ENCODE peak calls at places on chromosomes 11 and 22, in eight cellular contexts. One of them, this sample, is unnamed.

GRCh38 chr22:20982563-20982882 is 426 bp downstream of the LZTR1 start:
- DNase-seq in astrocyte of the spinal cord: no peak
- DNase-seq in ovary: no peak
- DNase-seq in fibroblast of villous mesenchyme: no peak
- DNase-seq in HFF-Myc: no peak
- DNase-seq in astrocyte: no peak
- DNase-seq in AG04450: no peak
- DNase-seq in heart right ventricle: no peak
- DNase-seq in this sample: no peak

GRCh38 chr22:28817919-28818859 is 17.8 kb upstream of the XBP1 start:
- DNase-seq in fibroblast of villous mesenchyme: no peak
- DNase-seq in AG04450: no peak
- DNase-seq in ovary: no peak
- DNase-seq in astrocyte: no peak
- DNase-seq in astrocyte of the spinal cord: no peak
- DNase-seq in HFF-Myc: no peak
- DNase-seq in heart right ventricle: no peak
- DNase-seq in this sample: no peak

GRCh38 chr22:40666151-40666848 is 13.0 kb upstream of the MCHR1 start:
- DNase-seq in astrocyte of the spinal cord: no peak
- DNase-seq in heart right ventricle: no peak
- DNase-seq in HFF-Myc: no peak
- DNase-seq in fibroblast of villous mesenchyme: no peak
- DNase-seq in astrocyte: no peak
- DNase-seq in ovary: no peak
- DNase-seq in AG04450: no peak
- DNase-seq in this sample: peak; percentile 89

GRCh38 chr11:12238420-12238819 is 128.0 kb downstream of the MICAL2 start:
- DNase-seq in astrocyte: no peak
- DNase-seq in ovary: no peak
- DNase-seq in astrocyte of the spinal cord: no peak
- DNase-seq in HFF-Myc: no peak
- DNase-seq in AG04450: no peak
- DNase-seq in heart right ventricle: no peak
- DNase-seq in fibroblast of villous mesenchyme: no peak
- DNase-seq in this sample: peak; percentile 63

GRCh38 chr11:126410649-126411048 is 55.2 kb downstream of the ST3GAL4 start:
- DNase-seq in ovary: no peak
- DNase-seq in AG04450: no peak
- DNase-seq in astrocyte of the spinal cord: no peak
- DNase-seq in heart right ventricle: peak; percentile 77
- DNase-seq in astrocyte: peak; percentile 22
- DNase-seq in fibroblast of villous mesenchyme: no peak
- DNase-seq in HFF-Myc: no peak
- DNase-seq in this sample: peak; percentile 75

GRCh38 chr11:2262301-2263011 is 7.9 kb downstream of the ASCL2 start:
- DNase-seq in fibroblast of villous mesenchyme: no peak
- DNase-seq in heart right ventricle: no peak
- DNase-seq in astrocyte: no peak
- DNase-seq in HFF-Myc: no peak
- DNase-seq in AG04450: no peak
- DNase-seq in ovary: no peak
- DNase-seq in astrocyte of the spinal cord: no peak
- DNase-seq in this sample: no peak

GRCh38 chr11:103703437-103703836 is 333.0 kb upstream of the DDI1 start:
- DNase-seq in HFF-Myc: no peak
- DNase-seq in fibroblast of villous mesenchyme: no peak
- DNase-seq in AG04450: no peak
- DNase-seq in ovary: no peak
- DNase-seq in astrocyte: no peak
- DNase-seq in heart right ventricle: no peak
- DNase-seq in astrocyte of the spinal cord: no peak
- DNase-seq in this sample: no peak

GRCh38 chr22:31218565-31219262 is 6.6 kb downstream of the LIMK2 start:
- DNase-seq in ovary: no peak
- DNase-seq in heart right ventricle: no peak
- DNase-seq in fibroblast of villous mesenchyme: no peak
- DNase-seq in astrocyte: no peak
- DNase-seq in AG04450: no peak
- DNase-seq in HFF-Myc: no peak
- DNase-seq in astrocyte of the spinal cord: no peak
- DNase-seq in this sample: no peak

GRCh38 chr11:87083029-87083428 is 45.3 kb downstream of the TMEM135 start:
- DNase-seq in fibroblast of villous mesenchyme: no peak
- DNase-seq in heart right ventricle: no peak
- DNase-seq in astrocyte: no peak
- DNase-seq in HFF-Myc: no peak
- DNase-seq in AG04450: no peak
- DNase-seq in astrocyte of the spinal cord: no peak
- DNase-seq in ovary: no peak
- DNase-seq in this sample: no peak

GRCh38 chr11:35969089-35970046 is 25.5 kb downstream of the LDLRAD3 start:
- DNase-seq in AG04450: no peak
- DNase-seq in astrocyte of the spinal cord: peak; percentile 43
- DNase-seq in HFF-Myc: peak; percentile 40
- DNase-seq in ovary: no peak
- DNase-seq in astrocyte: no peak
- DNase-seq in heart right ventricle: no peak
- DNase-seq in fibroblast of villous mesenchyme: peak; percentile 85
- DNase-seq in this sample: no peak

GRCh38 chr11:131899954-131900580 is 529.7 kb downstream of the NTM start:
- DNase-seq in astrocyte: no peak
- DNase-seq in astrocyte of the spinal cord: no peak
- DNase-seq in AG04450: no peak
- DNase-seq in HFF-Myc: no peak
- DNase-seq in fibroblast of villous mesenchyme: no peak
- DNase-seq in ovary: no peak
- DNase-seq in heart right ventricle: no peak
- DNase-seq in this sample: peak; percentile 49

GRCh38 chr11:88814076-88814475 is 251.7 kb downstream of the GRM5 start:
- DNase-seq in heart right ventricle: no peak
- DNase-seq in astrocyte of the spinal cord: no peak
- DNase-seq in fibroblast of villous mesenchyme: no peak
- DNase-seq in astrocyte: no peak
- DNase-seq in ovary: no peak
- DNase-seq in AG04450: no peak
- DNase-seq in HFF-Myc: no peak
- DNase-seq in this sample: no peak

GRCh38 chr11:71433648-71434450 is 14.3 kb downstream of the DHCR7 start:
- DNase-seq in heart right ventricle: peak; percentile 51
- DNase-seq in ovary: peak; percentile 69
- DNase-seq in astrocyte: no peak
- DNase-seq in HFF-Myc: no peak
- DNase-seq in astrocyte of the spinal cord: no peak
- DNase-seq in fibroblast of villous mesenchyme: peak; percentile 72
- DNase-seq in AG04450: no peak
- DNase-seq in this sample: no peak

GRCh38 chr22:17982572-17983141 is 41.7 kb downstream of the MICAL3 start:
- DNase-seq in AG04450: no peak
- DNase-seq in ovary: no peak
- DNase-seq in heart right ventricle: no peak
- DNase-seq in astrocyte: no peak
- DNase-seq in fibroblast of villous mesenchyme: no peak
- DNase-seq in HFF-Myc: no peak
- DNase-seq in astrocyte of the spinal cord: no peak
- DNase-seq in this sample: no peak

GRCh38 chr11:64246874-64247728 is at the start of gene PPP1R14B:
- DNase-seq in AG04450: peak; percentile 49
- DNase-seq in heart right ventricle: peak; percentile 92
- DNase-seq in astrocyte of the spinal cord: peak; percentile 92
- DNase-seq in HFF-Myc: no peak
- DNase-seq in astrocyte: peak; percentile 68
- DNase-seq in ovary: peak; percentile 89
- DNase-seq in fibroblast of villous mesenchyme: peak; percentile 83
- DNase-seq in this sample: peak; percentile 80
- TF ChIP-seq CTCF in AG04450: peak; percentile 7
- TF ChIP-seq CTCF in heart right ventricle: peak; percentile 24
- TF ChIP-seq CTCF in astrocyte of the spinal cord: no peak
- TF ChIP-seq CTCF in HFF-Myc: no peak
- TF ChIP-seq CTCF in astrocyte: no peak
- TF ChIP-seq CTCF in ovary: no peak
- TF ChIP-seq CTCF in fibroblast of villous mesenchyme: no peak
- TF ChIP-seq CTCF in this sample: no peak

GRCh38 chr11:130428692-130429681 is 578 bp upstream of the ADAMTS8 start:
- DNase-seq in fibroblast of villous mesenchyme: no peak
- DNase-seq in heart right ventricle: no peak
- DNase-seq in ovary: no peak
- DNase-seq in AG04450: no peak
- DNase-seq in astrocyte of the spinal cord: no peak
- DNase-seq in astrocyte: no peak
- DNase-seq in HFF-Myc: no peak
- DNase-seq in this sample: no peak

GRCh38 chr11:130426223-130427048 is 2.0 kb downstream of the ADAMTS8 start:
- DNase-seq in AG04450: no peak
- DNase-seq in astrocyte: no peak
- DNase-seq in HFF-Myc: no peak
- DNase-seq in ovary: no peak
- DNase-seq in heart right ventricle: no peak
- DNase-seq in astrocyte of the spinal cord: no peak
- DNase-seq in fibroblast of villous mesenchyme: no peak
- DNase-seq in this sample: no peak

GRCh38 chr11:130428271-130428670 is at the start of gene ADAMTS8:
- DNase-seq in AG04450: no peak
- DNase-seq in astrocyte: no peak
- DNase-seq in heart right ventricle: no peak
- DNase-seq in fibroblast of villous mesenchyme: no peak
- DNase-seq in ovary: peak; percentile 42
- DNase-seq in HFF-Myc: no peak
- DNase-seq in astrocyte of the spinal cord: no peak
- DNase-seq in this sample: no peak

GRCh38 chr11:130427049-130427388 is 1.4 kb downstream of the ADAMTS8 start:
- DNase-seq in fibroblast of villous mesenchyme: no peak
- DNase-seq in AG04450: no peak
- DNase-seq in HFF-Myc: no peak
- DNase-seq in astrocyte: no peak
- DNase-seq in astrocyte of the spinal cord: no peak
- DNase-seq in heart right ventricle: no peak
- DNase-seq in ovary: no peak
- DNase-seq in this sample: no peak

GRCh38 chr11:130427581-130428211 is 713 bp downstream of the ADAMTS8 start:
- DNase-seq in heart right ventricle: no peak
- DNase-seq in HFF-Myc: no peak
- DNase-seq in fibroblast of villous mesenchyme: no peak
- DNase-seq in astrocyte: no peak
- DNase-seq in astrocyte of the spinal cord: no peak
- DNase-seq in ovary: peak; percentile 37
- DNase-seq in AG04450: no peak
- DNase-seq in this sample: no peak
- H3K4me3 ChIP-seq in heart right ventricle: peak overlapping the region; percentile 52
- H3K4me3 ChIP-seq in HFF-Myc: peak overlapping the region; percentile 13
- H3K4me3 ChIP-seq in fibroblast of villous mesenchyme: no peak overlapping the region
- H3K4me3 ChIP-seq in astrocyte: no peak overlapping the region
- H3K4me3 ChIP-seq in astrocyte of the spinal cord: no peak overlapping the region
- H3K4me3 ChIP-seq in ovary: peak overlapping the region; percentile 38
- H3K4me3 ChIP-seq in AG04450: peak overlapping the region; percentile 58
- H3K4me3 ChIP-seq in this sample: no peak overlapping the region

DNA sequence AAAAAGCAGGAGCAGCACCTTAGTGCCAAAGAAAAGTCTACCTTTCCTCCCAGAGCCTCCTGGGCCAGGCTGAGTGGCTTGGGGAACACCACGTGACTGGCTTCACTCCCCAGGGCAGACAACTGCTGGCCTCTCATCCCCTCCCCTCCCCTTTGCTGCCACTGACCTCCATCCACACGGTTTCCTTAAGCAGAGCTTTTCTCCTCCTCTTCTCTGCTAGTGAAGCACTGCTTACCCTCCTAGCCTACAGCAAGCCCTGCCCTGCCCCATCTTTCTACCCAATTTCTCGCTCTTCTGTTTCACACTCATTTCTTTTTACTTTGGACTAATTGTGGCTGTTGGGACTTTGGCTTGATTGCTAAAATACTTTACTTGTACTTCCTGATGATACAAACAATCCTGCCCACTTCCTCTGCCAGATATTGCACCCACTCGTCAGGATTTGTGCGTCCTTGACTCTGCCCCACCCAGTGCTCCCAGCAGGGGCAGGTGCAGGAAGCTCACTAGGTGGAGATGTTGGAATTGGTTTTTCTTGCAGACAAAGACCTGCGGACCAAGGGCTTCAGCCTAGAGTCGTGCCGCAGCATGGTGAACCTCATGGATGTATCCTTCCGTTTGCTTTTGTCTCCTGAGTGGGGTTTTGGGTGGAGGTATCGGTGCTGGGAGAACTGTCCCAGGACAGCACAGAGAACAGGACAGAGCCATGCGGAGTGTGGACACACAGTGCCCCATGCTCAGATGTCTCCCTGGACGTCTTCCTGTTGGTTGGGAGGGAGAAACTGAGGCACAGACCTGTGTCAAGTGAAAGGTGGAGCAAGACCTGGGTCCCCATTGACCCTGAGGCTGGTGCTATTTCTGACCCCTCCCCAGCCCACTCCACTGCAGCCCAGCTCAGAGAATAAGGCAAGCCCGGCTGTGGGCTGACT is 27.3 kb downstream of the CAPN1 start:
- DNase-seq in astrocyte: no peak
- DNase-seq in ovary: no peak
- DNase-seq in HFF-Myc: no peak
- DNase-seq in AG04450: no peak
- DNase-seq in astrocyte of the spinal cord: no peak
- DNase-seq in fibroblast of villous mesenchyme: no peak
- DNase-seq in heart right ventricle: no peak
- DNase-seq in this sample: no peak
- TF ChIP-seq CTCF in astrocyte: no peak
- TF ChIP-seq CTCF in ovary: no peak
- TF ChIP-seq CTCF in HFF-Myc: no peak
- TF ChIP-seq CTCF in AG04450: no peak
- TF ChIP-seq CTCF in astrocyte of the spinal cord: no peak
- TF ChIP-seq CTCF in fibroblast of villous mesenchyme: no peak
- TF ChIP-seq CTCF in heart right ventricle: no peak
- TF ChIP-seq CTCF in this sample: no peak

DNA sequence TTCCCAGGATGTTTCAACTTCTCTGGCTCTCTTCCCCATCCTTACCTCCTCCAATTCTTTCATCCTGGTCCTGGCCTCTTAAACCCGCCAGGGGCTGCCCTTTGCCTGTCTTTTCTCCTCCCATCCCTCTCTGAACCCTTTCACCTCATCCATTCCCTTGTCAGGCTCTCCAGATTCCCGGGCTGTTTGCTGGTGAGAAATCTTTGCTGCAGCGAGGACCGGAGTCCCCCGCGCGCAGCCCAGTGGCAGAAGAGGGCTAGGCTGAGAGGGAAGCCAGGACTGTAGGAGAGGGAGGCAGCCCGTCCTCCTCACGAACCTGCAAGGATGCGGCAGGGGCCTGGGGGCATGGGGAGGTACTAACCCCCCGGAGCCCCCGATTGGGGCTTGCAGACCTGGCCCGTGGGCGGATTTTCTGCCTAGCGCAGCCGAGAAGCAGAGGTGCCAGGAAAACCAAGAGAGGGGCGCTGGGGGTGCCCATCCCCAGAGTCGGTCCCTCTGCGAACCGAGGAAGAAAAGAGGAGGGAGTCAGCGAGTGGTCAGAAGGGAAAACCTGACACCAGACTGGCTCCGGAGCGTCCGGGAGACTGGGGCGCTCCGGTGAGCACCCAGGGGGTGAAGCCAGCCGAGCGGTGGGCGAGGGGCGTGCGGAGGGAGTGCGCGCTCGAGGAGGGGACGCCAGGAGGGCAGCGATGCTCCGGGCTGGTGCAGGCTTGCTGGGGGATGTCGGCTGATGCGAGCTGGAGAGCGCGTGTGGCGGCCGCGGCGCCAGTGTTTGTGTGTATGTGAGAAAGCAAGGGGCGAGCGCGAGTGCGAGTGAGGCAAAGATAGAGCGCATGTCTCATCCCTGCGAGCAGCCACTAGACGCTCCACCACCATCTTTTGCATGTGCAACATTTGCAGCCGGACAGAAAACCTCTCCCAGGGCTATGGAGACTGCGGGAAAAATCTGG is at the start of gene GRIA4:
- DNase-seq in AG04450: peak; percentile 16
- DNase-seq in astrocyte: peak; percentile 51
- DNase-seq in HFF-Myc: no peak
- DNase-seq in fibroblast of villous mesenchyme: peak; percentile 46
- DNase-seq in astrocyte of the spinal cord: peak; percentile 47
- DNase-seq in ovary: peak; percentile 28
- DNase-seq in heart right ventricle: peak; percentile 9
- DNase-seq in this sample: peak; percentile 38
- H3K4me3 ChIP-seq in AG04450: peak within 1 kb of the TSS; percentile 69
- H3K4me3 ChIP-seq in astrocyte: peak within 1 kb of the TSS; percentile 58
- H3K4me3 ChIP-seq in HFF-Myc: peak within 1 kb of the TSS; percentile 25
- H3K4me3 ChIP-seq in fibroblast of villous mesenchyme: peak within 1 kb of the TSS; percentile 49
- H3K4me3 ChIP-seq in astrocyte of the spinal cord: peak within 1 kb of the TSS; percentile 36
- H3K4me3 ChIP-seq in ovary: peak within 1 kb of the TSS; percentile 11
- H3K4me3 ChIP-seq in heart right ventricle: peak within 1 kb of the TSS; percentile 42
- H3K4me3 ChIP-seq in this sample: peak within 1 kb of the TSS; percentile 44